ENCODE peak calls at places on chromosomes 2 and 18, in six cellular contexts. U, B, W, A, K and T are unnamed samples.

GRCh38 chr2:71566271-71566858 is 113.0 kb downstream of the DYSF start:
- DNase-seq in U (no peak), B (no peak), W (no peak), A (no peak), K (no peak), T (no peak)

GRCh38 chr18:9700261-9700796 is 7.8 kb upstream of the RAB31 start:
- DNase-seq in U (no peak), B (no peak), W (no peak), A (no peak), K (no peak), T (no peak)

GRCh38 chr2:178173657-178174056 is 20.7 kb upstream of the OSBPL6 start:
- DNase-seq in U (no peak), B (no peak), W (no peak), A (no peak), K (no peak), T (no peak)

GRCh38 chr2:218999881-219000568 is 6.8 kb upstream of the CRYBA2 start:
- DNase-seq in U (no peak), B (no peak), W (no peak), A (no peak), K (peak), T (no peak)

GRCh38 chr2:6053711-6054393 is 361.7 kb downstream of the SOX11 start:
- DNase-seq in U (no peak), B (no peak), W (no peak), A (no peak), K (no peak), T (no peak)

GRCh38 chr2:225457462-225457861 is 58.0 kb downstream of the NYAP2 start:
- DNase-seq in U (no peak), B (no peak), W (no peak), A (no peak), K (no peak), T (no peak)

GRCh38 chr2:120403676-120404075 is 57.7 kb downstream of the INHBB start:
- DNase-seq in U (no peak), B (no peak), W (no peak), A (no peak), K (no peak), T (no peak)

GRCh38 chr18:9417081-9417841 is 58.1 kb upstream of the RALBP1 start:
- DNase-seq in U (no peak), B (no peak), W (peak), A (no peak), K (no peak), T (peak)

GRCh38 chr2:134406716-134407115 is 152.8 kb downstream of the MGAT5 start:
- DNase-seq in U (no peak), B (no peak), W (no peak), A (no peak), K (no peak), T (no peak)

GRCh38 chr18:36933552-36933951 is 104.6 kb downstream of the KIAA1328 start:
- DNase-seq in U (no peak), B (no peak), W (no peak), A (no peak), K (no peak), T (no peak)

GRCh38 chr2:48940606-48941005 is 185.1 kb upstream of the LHCGR start:
- DNase-seq in U (no peak), B (no peak), W (no peak), A (no peak), K (no peak), T (no peak)

GRCh38 chr18:26511339-26512071 is 36.8 kb downstream of the KCTD1 start:
- DNase-seq in U (no peak), B (no peak), W (no peak), A (no peak), K (no peak), T (peak)

GRCh38 chr2:119292226-119292625 is 68.6 kb downstream of the STEAP3 start:
- DNase-seq in U (no peak), B (no peak), W (no peak), A (no peak), K (peak), T (no peak)

GRCh38 chr2:127652786-127653357 is 6.9 kb downstream of the GPR17 start:
- DNase-seq in U (no peak), B (no peak), W (peak), A (no peak), K (no peak), T (no peak)

GRCh38 chr2:134883552-134884293 is 34.9 kb upstream of the CCNT2 start:
- DNase-seq in U (no peak), B (no peak), W (no peak), A (no peak), K (no peak), T (no peak)

GRCh38 chr2:172340394-172340793 is 87.0 kb upstream of the ITGA6 start:
- DNase-seq in U (no peak), B (no peak), W (no peak), A (peak), K (no peak), T (no peak)

GRCh38 chr2:64919261-64919660 is 69.9 kb upstream of the SLC1A4 start:
- DNase-seq in U (no peak), B (no peak), W (no peak), A (no peak), K (no peak), T (no peak)

GRCh38 chr2:185947722-185948121 is 209.1 kb downstream of the FSIP2 start:
- DNase-seq in U (no peak), B (no peak), W (no peak), A (no peak), K (no peak), T (no peak)

GRCh38 chr2:158922610-158923009 is 45.8 kb upstream of the TANC1 start:
- DNase-seq in U (no peak), B (no peak), W (no peak), A (no peak), K (no peak), T (no peak)